ENCODE peak calls at places on chromosomes 5 and 9, in four cellular contexts. V, F, Q and I are unnamed samples.

GRCh38 chr5:180070726-180071417 is 687 bp downstream of the RNF130 start:
- DNase-seq in Q (peak; percentile 43), V (no peak), F (no peak), I (peak; percentile 56)

GRCh38 chr5:31232273-31232888 is 38.9 kb downstream of the CDH6 start:
- DNase-seq in Q (peak; percentile 69), F (peak; percentile 2), V (no peak), I (peak; percentile 89)

GRCh38 chr5:45402804-45403455 is 293.2 kb downstream of the HCN1 start:
- DNase-seq in Q (no peak), F (no peak), V (no peak), I (peak; percentile 53)

GRCh38 chr9:72006481-72006880 is 53.9 kb downstream of the C9orf57 start:
- DNase-seq in V (no peak), F (no peak), Q (no peak), I (no peak)

GRCh38 chr5:117679046-117679445 is 1104.4 kb upstream of the SEMA6A start:
- DNase-seq in Q (no peak), F (no peak), V (no peak), I (no peak)

GRCh38 chr5:24850911-24851310 is 206.1 kb upstream of the CDH10 start:
- DNase-seq in Q (no peak), F (no peak), V (no peak), I (peak; percentile 12)

GRCh38 chr9:89530721-89531120 is 32.8 kb upstream of the SEMA4D start:
- DNase-seq in F (no peak), Q (no peak), V (no peak), I (no peak)

GRCh38 chr5:72224946-72225427 is 95.1 kb downstream of the MRPS27 start:
- DNase-seq in Q (no peak), V (no peak), F (no peak), I (no peak)

GRCh38 chr5:41925555-41925946 is 470 bp downstream of the FBXO4 start:
- DNase-seq in V (no peak), F (no peak), Q (no peak), I (no peak)

GRCh38 chr5:137727623-137728022 is 8.3 kb downstream of the KLHL3 start:
- DNase-seq in Q (no peak), F (no peak), V (no peak), I (no peak)

GRCh38 chr9:126206099-126206498 is 120.5 kb upstream of the MVB12B start:
- DNase-seq in Q (no peak), F (no peak), V (no peak), I (no peak)

GRCh38 chr5:1390333-1390732 is 45.4 kb upstream of the CLPTM1L start:
- DNase-seq in Q (no peak), F (no peak), V (no peak), I (no peak)

GRCh38 chr5:80275347-80275746 is 19.5 kb upstream of the SERINC5 start:
- DNase-seq in Q (no peak), V (no peak), F (no peak), I (peak; percentile 78)

GRCh38 chr5:158273035-158273434 is 414.1 kb upstream of the CLINT1 start:
- DNase-seq in F (no peak), V (no peak), Q (no peak), I (peak; percentile 43)

GRCh38 chr9:105064248-105065118 is 136.5 kb upstream of the ABCA1 start:
- DNase-seq in F (no peak), V (no peak), Q (peak; percentile 98), I (peak; percentile 25)

GRCh38 chr9:125743687-125744428 is 3.3 kb upstream of the PBX3 start:
- DNase-seq in Q (no peak), V (no peak), F (no peak), I (no peak)

GRCh38 chr9:93520523-93520922 is 55.9 kb upstream of the PHF2 start:
- DNase-seq in F (no peak), Q (no peak), V (no peak), I (no peak)

GRCh38 chr5:32182463-32183081 is 8.5 kb upstream of the GOLPH3 start:
- DNase-seq in F (no peak), V (no peak), Q (no peak), I (no peak)

GRCh38 chr5:142716963-142717362 is 31.1 kb upstream of the FGF1 start:
- DNase-seq in Q (peak; percentile 76), V (no peak), F (peak; percentile 23), I (peak; percentile 85)

GRCh38 chr9:137745541-137745991 is 126.8 kb downstream of the EHMT1 start:
- DNase-seq in V (no peak), F (peak; percentile 51), Q (no peak), I (no peak)

GRCh38 chr5:171413153-171413910 is 6.1 kb upstream of the FGF18 start:
- DNase-seq in V (no peak), F (no peak), Q (no peak), I (no peak)

GRCh38 chr9:79581794-79582193 is 10.0 kb downstream of the TLE4 start:
- DNase-seq in V (peak; percentile 20), Q (peak; percentile 76), F (no peak), I (no peak)

GRCh38 chr5:134430001-134430569 is 18.4 kb upstream of the CDKN2AIPNL start:
- DNase-seq in F (no peak), Q (no peak), V (no peak), I (peak; percentile 78)

GRCh38 chr5:154086123-154086522 is 47.4 kb downstream of the MFAP3 start:
- DNase-seq in Q (no peak), F (no peak), V (no peak), I (no peak)

GRCh38 chr9:98523231-98523901 is 185.4 kb downstream of the GABBR2 start:
- DNase-seq in V (no peak), F (no peak), Q (no peak), I (peak; percentile 64)

GRCh38 chr9:101586651-101587050 is 8.1 kb downstream of the PPP3R2 start:
- DNase-seq in Q (no peak), V (no peak), F (no peak), I (no peak)

GRCh38 chr5:56729488-56729887 is 85.9 kb upstream of the MAP3K1 start:
- DNase-seq in V (no peak), F (no peak), Q (no peak), I (no peak)

GRCh38 chr9:109444771-109445320 is 53.3 kb downstream of the PTPN3 start:
- DNase-seq in F (no peak), V (no peak), Q (no peak), I (no peak)

GRCh38 chr5:154346427-154346826 is 99.4 kb upstream of the SAP30L start:
- DNase-seq in F (no peak), Q (no peak), V (no peak), I (no peak)

GRCh38 chr5:142925795-142926194 is 155.6 kb downstream of the ARHGAP26 start:
- DNase-seq in Q (peak; percentile 29), F (no peak), V (no peak), I (no peak)

GRCh38 chr9:71763752-71764332 is 4.5 kb downstream of the CEMIP2 start:
- DNase-seq in F (no peak), Q (no peak), V (no peak), I (no peak)

GRCh38 chr5:132010645-132011560 is 555 bp downstream of the ACSL6 start:
- DNase-seq in F (no peak), V (no peak), Q (no peak), I (peak; percentile 62)

GRCh38 chr5:98104454-98105188 is 668.8 kb upstream of the RGMB start:
- DNase-seq in V (no peak), F (no peak), Q (no peak), I (no peak)

GRCh38 chr5:37047947-37048346 is 171.4 kb downstream of the NIPBL start:
- DNase-seq in Q (no peak), F (no peak), V (no peak), I (no peak)

GRCh38 chr9:72589684-72590555 is 68.5 kb downstream of the TMC1 start:
- DNase-seq in Q (no peak), F (no peak), V (no peak), I (no peak)

GRCh38 chr5:150129813-150130492 is 25.7 kb downstream of the PDGFRB start:
- DNase-seq in F (peak; percentile 78), Q (peak; percentile 53), V (peak; percentile 11), I (peak; percentile 81)

GRCh38 chr9:126334626-126335621 is 8.3 kb downstream of the MVB12B start:
- DNase-seq in Q (no peak), F (no peak), V (no peak), I (no peak)